ENCODE peak calls at places on chromosomes 3 and 15, in nine cellular contexts. V is adrenal gland; K is Peyer's patch; L is body of pancreas; D is testis; O is H1; M is CD8-positive, alpha-beta T cell; P is heart right ventricle; H is HCT116. C is an unnamed sample. For H3K4me1, the result is how much of the 10 kb centered on the place peaks cover.

GRCh38 chr3:141278196-141279073 is 46.8 kb downstream of the PXYLP1 start:
- DNase-seq in H (no peak), D (peak), L (no peak), P (no peak), V (peak), M (no peak), O (no peak), K (no peak), C (no peak)

GRCh38 chr15:41860049-41860828 is 21.6 kb downstream of the PLA2G4B start:
- DNase-seq in H (no peak), V (peak), O (no peak), L (no peak), M (no peak), D (no peak), K (no peak), P (no peak), C (no peak)

GRCh38 chr3:70519005-70519404 is 206.6 kb upstream of the MDFIC2 start:
- DNase-seq in P (no peak), H (no peak), D (no peak), L (no peak), K (no peak), O (no peak), M (no peak), V (no peak), C (no peak)

GRCh38 chr3:141660598-141660947 is 77.5 kb upstream of the RNF7 start:
- DNase-seq in L (no peak), M (no peak), P (no peak), H (no peak), K (no peak), V (no peak), O (no peak), D (no peak), C (no peak)

GRCh38 chr3:164952966-164953365 is 125.3 kb downstream of the SI start:
- DNase-seq in O (no peak), L (no peak), P (no peak), K (no peak), V (no peak), D (no peak), M (no peak), H (no peak), C (no peak)

GRCh38 chr3:65173841-65174240 is 486.0 kb upstream of the ADAMTS9 start:
- DNase-seq in D (no peak), O (no peak), P (no peak), L (no peak), H (no peak), M (no peak), V (no peak), K (no peak), C (no peak)

GRCh38 chr3:165195226-165195625 is 958 bp downstream of the SLITRK3 start:
- DNase-seq in K (peak), M (no peak), D (no peak), V (no peak), P (no peak), L (no peak), H (no peak), O (no peak), C (no peak)

GRCh38 chr3:183823963-183824362 is 1.4 kb downstream of the MAP6D1 start:
- DNase-seq in V (no peak), D (no peak), M (no peak), P (no peak), K (no peak), O (no peak), L (no peak), H (no peak), C (no peak)

GRCh38 chr3:31668258-31668657 is 135.5 kb downstream of the STT3B start:
- DNase-seq in M (no peak), L (no peak), K (no peak), V (no peak), D (no peak), H (no peak), O (no peak), P (no peak), C (no peak)

GRCh38 chr3:178260887-178261286 is 275.3 kb upstream of the KCNMB2 start:
- DNase-seq in K (no peak), D (peak), M (no peak), O (no peak), V (peak), L (peak), P (no peak), H (no peak), C (no peak)

GRCh38 chr3:151328298-151329036 is 882 bp downstream of the P2RY13 start:
- DNase-seq in O (no peak), D (no peak), M (peak), L (no peak), V (peak), H (no peak), P (no peak), K (no peak), C (no peak)

GRCh38 chr15:94453227-94453626 is 221.9 kb downstream of the MCTP2 start:
- DNase-seq in D (no peak), L (no peak), V (no peak), O (no peak), H (no peak), K (no peak), P (no peak), M (no peak), C (no peak)

GRCh38 chr15:90203922-90204321 is 2.8 kb downstream of the SEMA4B start:
- DNase-seq in H (no peak), D (no peak), P (no peak), K (no peak), M (no peak), L (peak), O (no peak), V (no peak), C (no peak)

GRCh38 chr15:77633134-77633912 is 611 bp upstream of the LINGO1 start:
- DNase-seq in D (peak), V (peak), M (peak), H (peak), K (peak), L (peak), O (peak), P (peak), C (peak)

GRCh38 chr3:97138914-97139541 is 324.6 kb downstream of the EPHA6 start:
- DNase-seq in P (no peak), K (no peak), H (no peak), O (peak), D (no peak), L (no peak), M (no peak), V (no peak), C (no peak)

GRCh38 chr15:96355561-96356129 is 25.1 kb downstream of the NR2F2 start:
- DNase-seq in L (no peak), K (no peak), H (no peak), D (no peak), M (no peak), P (no peak), O (no peak), V (no peak), C (no peak)

GRCh38 chr3:72679540-72680198 is 168.6 kb downstream of the SHQ1 start:
- DNase-seq in K (no peak), M (no peak), V (no peak), O (no peak), L (no peak), D (no peak), H (no peak), P (no peak), C (no peak)

GRCh38 chr3:32175607-32176197 is 62.8 kb upstream of the CMTM8 start:
- DNase-seq in M (peak), H (peak), D (peak), K (no peak), V (peak), L (peak), P (peak), O (no peak), C (no peak)

GRCh38 chr3:7285502-7285901 is 424.6 kb downstream of the GRM7 start:
- DNase-seq in K (no peak), H (peak), D (peak), P (no peak), L (peak), O (no peak), V (peak), M (no peak), C (no peak)

GRCh38 chr15:87778358-87778757 is 478.2 kb downstream of the NTRK3 start:
- DNase-seq in L (no peak), K (no peak), M (no peak), V (no peak), D (no peak), H (no peak), P (no peak), O (no peak), C (no peak)

GRCh38 chr15:72289597-72290325 is 17.4 kb upstream of the PARP6 start:
- DNase-seq in D (no peak), H (no peak), M (no peak), O (no peak), K (no peak), P (no peak), L (no peak), V (no peak), C (no peak)

GRCh38 chr3:120415756-120416155 is 35.0 kb downstream of the FSTL1 start:
- DNase-seq in L (no peak), V (no peak), M (no peak), D (no peak), O (no peak), H (no peak), K (no peak), P (no peak), C (no peak)

GRCh38 chr3:76873509-76874242 is 166.2 kb upstream of the ROBO2 start:
- DNase-seq in M (no peak), H (no peak), D (no peak), V (no peak), O (peak), P (no peak), K (no peak), L (no peak), C (no peak)

GRCh38 chr15:93071469-93071891 is 17.5 kb downstream of the RGMA start:
- DNase-seq in L (no peak), O (no peak), D (no peak), M (no peak), H (no peak), P (no peak), K (no peak), V (no peak), C (no peak)

GRCh38 chr15:99409097-99409473 is 156.7 kb upstream of the MEF2A start:
- DNase-seq in M (no peak), H (peak), D (peak), L (peak), K (peak), V (peak), O (peak), P (peak), C (peak)

GRCh38 chr15:82051664-82052063 is 5.8 kb upstream of the MEX3B start:
- DNase-seq in L (no peak), V (peak), D (peak), O (no peak), K (no peak), M (no peak), H (no peak), P (peak), C (no peak)

GRCh38 chr3:157240413-157240812 is 80.5 kb upstream of the CCNL1 start:
- DNase-seq in O (no peak), L (no peak), V (no peak), D (no peak), K (no peak), H (no peak), P (no peak), M (no peak), C (no peak)

GRCh38 chr15:89363770-89364169 is 29.1 kb upstream of the POLG start:
- DNase-seq in K (no peak), V (no peak), D (no peak), H (no peak), M (no peak), P (no peak), L (no peak), O (no peak), C (no peak)

GRCh38 chr15:36481156-36481555 is 98.3 kb upstream of the CDIN1 start:
- DNase-seq in O (no peak), H (no peak), D (no peak), L (no peak), P (no peak), K (no peak), M (no peak), V (no peak), C (no peak)

GRCh38 chr15:62783303-62783957 is 259.1 kb upstream of the TPM1 start:
- DNase-seq in D (no peak), P (no peak), H (no peak), V (no peak), L (no peak), M (no peak), K (no peak), O (no peak), C (no peak)

GRCh38 chr15:82647835-82648256 is 683 bp upstream of the CPEB1 start:
- DNase-seq in K (no peak), O (no peak), M (peak), L (peak), H (no peak), P (no peak), D (peak), V (no peak), C (no peak)

GRCh38 chr3:123276346-123276745 is 74.6 kb downstream of the SEC22A start:
- DNase-seq in D (no peak), V (no peak), O (no peak), P (no peak), K (no peak), L (no peak), H (no peak), M (no peak), C (no peak)

GRCh38 chr3:141402476-141403171 is 34.3 kb downstream of the ZBTB38 start:
- DNase-seq in D (peak), V (peak), O (no peak), L (peak), K (peak), P (peak), M (peak), H (no peak), C (peak)

GRCh38 chr3:149592758-149593240 is 65.0 kb downstream of the WWTR1 start:
- DNase-seq in H (no peak), P (peak), O (no peak), V (peak), K (no peak), L (no peak), M (no peak), D (peak), C (no peak)

GRCh38 chr15:81163961-81164800 is 30.1 kb downstream of the CFAP161 start:
- DNase-seq in K (no peak), L (no peak), D (no peak), V (no peak), M (no peak), O (no peak), P (no peak), H (no peak), C (no peak)

GRCh38 chr15:41043276-41043675 is 72.8 kb downstream of the INO80 start:
- DNase-seq in L (no peak), H (no peak), V (no peak), K (no peak), D (no peak), O (no peak), M (no peak), P (no peak), C (no peak)

GRCh38 chr15:101092867-101093202 is 159.0 kb downstream of the CHSY1 start:
- DNase-seq in O (no peak), L (no peak), K (peak), D (no peak), V (no peak), M (no peak), P (no peak), H (no peak), C (no peak)

GRCh38 chr15:101091080-101092017 is 160.5 kb downstream of the CHSY1 start:
- DNase-seq in V (peak), L (peak), K (peak), P (peak), D (peak), M (no peak), H (no peak), O (no peak), C (peak)

GRCh38 chr15:101092186-101092866 is 159.5 kb downstream of the CHSY1 start:
- DNase-seq in O (no peak), K (peak), H (no peak), D (no peak), L (no peak), P (no peak), M (no peak), V (peak), C (no peak)

GRCh38 chr15:101097111-101097510 is 154.7 kb downstream of the CHSY1 start:
- DNase-seq in D (no peak), K (no peak), P (no peak), M (no peak), V (no peak), O (no peak), H (no peak), L (no peak), C (no peak)

DNA sequence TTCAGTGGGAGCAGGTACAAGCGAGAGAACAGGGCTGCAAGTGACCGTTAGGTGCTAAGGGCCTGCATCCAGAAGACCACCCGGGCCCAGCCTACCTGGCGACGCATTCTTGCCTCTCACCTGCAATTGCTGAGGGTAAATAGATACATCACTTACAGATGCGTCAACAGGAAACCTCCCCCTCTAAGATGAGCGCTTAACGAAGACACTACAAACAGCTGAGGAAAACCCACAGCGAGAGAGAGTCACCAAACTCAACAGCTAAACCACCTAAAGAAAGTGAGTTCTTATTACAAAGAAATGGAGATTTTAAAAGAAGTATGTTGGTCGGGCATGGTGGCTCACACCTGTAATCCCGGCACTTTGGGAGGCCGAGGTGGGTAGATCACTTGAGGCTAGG is 157.9 kb downstream of the CHSY1 start:
- DNase-seq in M (no peak), D (no peak), P (no peak), O (no peak), K (no peak), H (no peak), V (no peak), L (no peak), C (no peak)
- H3K4me1 ChIP-seq in M (under half), D (under half), P (under half), O (under half), K (under half), H (under half), V (under half), L (under half), C (under half)

DNA sequence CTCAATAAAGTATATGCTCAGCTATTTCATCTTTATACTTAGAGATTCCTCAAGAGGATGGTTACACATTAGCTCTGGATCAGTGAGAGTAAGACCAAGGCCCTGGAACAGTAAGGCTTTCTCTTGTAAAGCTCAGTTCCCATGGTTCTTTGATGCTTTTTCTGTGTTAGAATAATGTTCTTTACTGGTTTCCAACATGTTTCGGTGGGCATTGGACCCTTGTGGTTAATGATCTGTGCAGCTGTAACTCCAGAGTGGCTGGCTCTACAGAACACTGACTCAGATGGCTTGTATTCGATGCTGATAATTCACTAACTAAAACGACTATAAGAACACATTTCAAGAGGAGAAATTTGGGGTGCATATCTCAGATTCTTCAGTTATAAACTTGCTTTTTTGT is 114.7 kb downstream of the AKAP13 start:
- DNase-seq in P (no peak), V (no peak), L (no peak), H (no peak), M (no peak), O (no peak), D (no peak), K (no peak), C (no peak)
- H3K27ac ChIP-seq in P (no peak), V (no peak), L (no peak), H (peak), M (no peak), O (no peak), D (no peak), K (peak), C (peak)

GRCh38 chr3:113454625-113455024 is 13.3 kb upstream of the CFAP44 start:
- DNase-seq in V (no peak), D (no peak), K (no peak), L (no peak), P (no peak), M (no peak), H (no peak), O (no peak), C (no peak)
- TF ChIP-seq CTCF in V (no peak), D (no peak), K (no peak), L (no peak), P (no peak), M (no peak), H (no peak), O (no peak), C (no peak)

GRCh38 chr15:67120009-67120838 is 54.8 kb downstream of the SMAD3 start:
- DNase-seq in D (no peak), V (no peak), H (no peak), O (no peak), M (no peak), K (no peak), L (no peak), P (no peak), C (no peak)
- H3K4me1 ChIP-seq in D (under half), V (under half), H (half or more), O (under half), M (half or more), K (under half), L (half or more), P (half or more), C (under half)

DNA sequence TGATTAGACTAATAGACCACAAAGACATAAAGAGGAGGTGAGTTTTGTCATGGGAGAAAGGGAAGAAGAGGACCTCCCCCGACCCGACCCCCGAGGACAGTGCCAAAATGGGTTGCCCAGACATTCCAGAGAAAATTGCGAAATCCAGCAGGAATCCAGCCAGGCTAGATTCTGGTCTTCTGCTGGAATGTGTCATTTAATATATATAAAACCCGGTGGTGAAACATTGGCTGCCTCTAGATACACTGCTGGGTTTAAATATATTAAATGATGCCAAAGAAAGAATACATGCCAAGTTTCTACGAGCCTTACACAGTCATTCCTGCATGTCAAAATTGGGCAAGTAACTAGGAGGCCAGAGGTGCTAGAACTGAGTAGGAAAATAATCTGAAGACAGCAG is 45.3 kb upstream of the SPESP1 start:
- DNase-seq in D (no peak), O (no peak), K (no peak), M (no peak), H (no peak), V (no peak), P (no peak), L (no peak), C (no peak)
- H3K27ac ChIP-seq in D (no peak), O (no peak), K (no peak), M (no peak), H (no peak), V (no peak), P (no peak), L (no peak), C (no peak)

DNA sequence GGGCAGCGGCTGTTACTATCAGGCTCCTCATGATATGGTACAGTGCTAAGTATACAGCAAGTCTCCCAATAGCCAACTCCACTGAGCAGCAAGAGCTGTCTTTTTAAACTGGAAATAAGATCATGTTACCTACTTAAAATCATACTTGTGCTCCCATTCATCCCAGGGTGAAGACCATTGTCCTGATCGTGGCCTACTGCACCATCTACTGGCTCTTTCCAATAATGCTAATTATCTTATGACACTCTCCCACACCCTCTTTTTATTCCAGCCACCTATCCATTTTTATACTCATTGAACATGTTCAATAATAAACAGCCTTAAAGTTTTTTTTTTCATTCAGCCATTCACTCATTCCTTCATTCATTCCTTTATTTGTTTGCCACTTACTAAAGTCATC is 117.7 kb downstream of the GBE1 start:
- DNase-seq in V (peak), M (no peak), L (no peak), O (no peak), D (peak), H (peak), P (no peak), K (no peak), C (no peak)
- TF ChIP-seq CTCF in V (peak), M (no peak), L (peak), O (peak), D (peak), H (peak), P (peak), K (no peak), C (peak)

GRCh38 chr15:69664572-69665326 is 212.1 kb downstream of the RPLP1 start:
- DNase-seq in V (no peak), H (no peak), D (no peak), K (no peak), L (no peak), O (no peak), M (no peak), P (no peak), C (no peak)
- H3K4me1 ChIP-seq in V (under half), H (under half), D (under half), K (under half), L (under half), O (under half), M (under half), P (under half), C (under half)

C was measured in lung.